ENCODE peak calls at places on chromosomes 16 and 17, in five cellular contexts. A is GM23338, V is stomach, P is astrocyte of the cerebellum, G is tibial nerve. F is an unnamed sample.

GRCh38 chr17:27970587-27970986 is 71.9 kb upstream of the NLK start:
- DNase-seq in G (no peak), V (no peak), A (no peak), P (no peak), F (no peak)

GRCh38 chr16:54342966-54343365 is 56.4 kb upstream of the IRX3 start:
- DNase-seq in P (no peak), V (no peak), A (no peak), G (no peak), F (no peak)

GRCh38 chr16:85245307-85246172 is 133.3 kb upstream of the CIBAR2 start:
- DNase-seq in G (peak; percentile 59), A (peak; percentile 82), P (no peak), V (peak; percentile 44), F (peak; percentile 55)

GRCh38 chr16:51155901-51156810 is 5.1 kb upstream of the SALL1 start:
- DNase-seq in G (no peak), P (no peak), V (no peak), A (peak; percentile 67), F (no peak)

GRCh38 chr17:82396601-82397435 is 21.3 kb upstream of the HEXD start:
- DNase-seq in A (no peak), V (no peak), G (peak; percentile 57), P (peak; percentile 33), F (no peak)

GRCh38 chr17:10197362-10197720 is 1.1 kb downstream of the GAS7 start:
- DNase-seq in V (no peak), P (no peak), G (no peak), A (no peak), F (no peak)

GRCh38 chr16:52114414-52114813 is 432.5 kb downstream of the TOX3 start:
- DNase-seq in V (no peak), A (peak; percentile 5), G (no peak), P (no peak), F (no peak)

GRCh38 chr17:68325961-68326360 is 34.7 kb downstream of the ARSG start:
- DNase-seq in A (no peak), G (no peak), P (no peak), V (no peak), F (no peak)

GRCh38 chr16:72474511-72475123 is 302.7 kb upstream of the PMFBP1 start:
- DNase-seq in P (peak; percentile 92), G (no peak), A (no peak), V (no peak), F (peak; percentile 31)

GRCh38 chr16:56506941-56507340 is 12.9 kb downstream of the BBS2 start:
- DNase-seq in G (no peak), P (peak; percentile 53), V (no peak), A (no peak), F (no peak)

DNA sequence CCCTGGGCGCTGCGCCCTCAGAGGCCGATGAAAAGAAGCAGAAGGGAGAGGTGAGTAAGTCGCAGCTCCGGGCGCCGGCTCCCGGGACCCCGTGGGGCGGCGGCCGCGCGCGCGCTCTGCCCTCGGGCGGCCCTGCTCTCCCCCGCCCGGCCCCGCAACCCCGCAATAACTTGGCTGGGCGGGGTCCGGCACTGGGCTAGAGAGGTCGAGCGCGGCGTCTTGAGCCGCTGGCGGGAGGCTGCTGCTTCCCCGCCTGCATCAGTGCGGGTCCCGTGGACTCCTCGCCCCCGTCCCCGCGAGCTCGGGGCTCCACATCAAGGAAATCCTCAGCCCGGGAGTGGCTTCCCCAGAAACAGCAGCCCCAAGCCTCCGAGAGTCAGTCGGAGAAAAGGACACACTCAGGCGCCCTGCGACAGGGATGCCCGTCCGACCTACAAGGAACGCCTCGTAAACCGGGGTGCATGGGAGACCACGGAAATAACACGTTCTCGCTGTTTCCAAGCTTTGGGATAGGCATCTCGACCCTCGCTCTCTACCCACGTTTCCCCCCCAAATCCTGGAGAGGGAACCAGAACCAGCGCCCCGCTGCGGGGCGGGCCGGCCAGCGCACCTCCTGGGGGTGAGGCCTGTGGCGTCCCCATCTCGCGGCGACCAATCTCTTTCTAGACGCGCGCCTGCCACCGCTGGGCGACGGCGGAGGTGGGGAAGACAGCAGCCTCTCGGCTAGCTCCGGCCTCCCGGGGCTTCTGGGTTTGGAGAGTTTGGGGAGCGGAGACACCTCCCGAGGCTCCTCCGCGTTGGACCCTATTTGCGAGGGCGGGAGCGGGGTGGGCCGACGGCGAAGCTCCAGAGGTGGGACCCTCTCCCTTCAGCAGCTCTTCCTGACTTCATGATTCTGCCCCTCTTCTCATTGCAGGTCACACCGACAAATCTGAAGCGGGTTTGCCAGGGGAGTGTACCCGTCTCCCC is 809 bp upstream of the ABHD15 start:
- DNase-seq in V (peak; percentile 73), P (no peak), G (peak; percentile 29), A (peak; percentile 87), F (no peak)
- TF ChIP-seq CTCF in V (no peak), P (no peak), G (peak; percentile 35), A (peak; percentile 32), F (no peak)

GRCh38 chr16:87583453-87584131 is 18.7 kb upstream of the JPH3 start:
- DNase-seq in P (no peak), A (peak; percentile 50), V (no peak), G (no peak), F (no peak)

GRCh38 chr16:87581867-87582220 is 20.5 kb upstream of the JPH3 start:
- DNase-seq in G (peak; percentile 91), P (peak; percentile 84), V (peak; percentile 56), A (no peak), F (peak; percentile 85)

GRCh38 chr16:87580855-87581261 is 21.4 kb upstream of the JPH3 start:
- DNase-seq in A (peak; percentile 36), V (no peak), P (no peak), G (no peak), F (peak; percentile 49)

GRCh38 chr16:87582966-87583325 is 19.4 kb upstream of the JPH3 start:
- DNase-seq in A (no peak), V (no peak), P (no peak), G (no peak), F (no peak)

DNA sequence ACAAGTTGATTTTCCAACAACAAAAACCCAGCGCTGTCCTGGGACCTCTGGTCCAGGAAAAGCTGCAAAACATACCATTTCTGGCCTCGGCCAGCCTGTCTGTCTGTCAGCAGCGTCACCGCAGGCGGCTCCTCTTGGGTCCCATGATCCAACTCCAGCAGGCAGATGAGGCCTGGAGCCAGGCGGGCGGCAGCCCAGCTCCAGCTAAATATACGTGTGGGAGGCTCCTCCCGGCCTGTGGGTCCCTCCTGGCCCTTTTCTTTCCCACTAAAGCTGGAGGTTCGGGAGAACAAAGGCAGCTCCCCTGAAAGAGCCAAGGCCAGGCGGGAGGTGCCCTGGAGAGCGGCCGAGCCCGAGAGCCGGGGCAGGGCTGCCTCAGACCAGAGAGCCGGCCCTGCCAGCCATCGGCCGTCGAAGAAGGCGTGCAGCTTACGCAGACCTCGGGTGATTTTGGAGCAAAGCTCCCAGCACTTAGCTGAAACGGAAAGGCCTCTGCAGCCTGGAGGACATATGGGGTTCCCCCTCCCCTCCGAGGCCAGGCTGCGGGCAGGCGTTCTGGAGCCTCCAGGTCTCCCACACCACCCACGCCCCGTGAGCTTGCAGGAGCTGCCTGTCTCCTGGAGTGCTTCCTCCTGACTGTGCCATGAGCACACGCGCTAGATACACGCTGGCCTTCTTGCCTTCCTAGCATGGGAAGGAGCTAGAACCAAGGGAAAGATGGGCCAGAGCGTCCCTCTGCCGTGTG is 19.9 kb upstream of the JPH3 start:
- DNase-seq in P (peak; percentile 42), A (peak; percentile 44), V (no peak), G (peak; percentile 64), F (no peak)
- H3K4me3 ChIP-seq in P (no peak overlapping the region), A (no peak overlapping the region), V (no peak overlapping the region), G (peak overlapping the region; percentile 27), F (peak overlapping the region; percentile 22)

GRCh38 chr17:42980766-42981397 is 517 bp downstream of the RUNDC1 start:
- DNase-seq in P (no peak), G (no peak), A (peak; percentile 82), V (peak; percentile 61), F (no peak)
- TF ChIP-seq CTCF in P (no peak), G (no peak), A (peak; percentile 21), V (no peak), F (no peak)

GRCh38 chr17:6713918-6714271 is 726 bp upstream of the SLC13A5 start:
- DNase-seq in P (no peak), V (no peak), A (peak; percentile 53), G (no peak), F (no peak)
- H3K4me3 ChIP-seq in P (peak overlapping the region; percentile 26), V (peak overlapping the region; percentile 14), A (peak overlapping the region; percentile 73), G (peak overlapping the region; percentile 35), F (no peak overlapping the region)

GRCh38 chr16:71289732-71290062 is 495 bp upstream of the CMTR2 start:
- DNase-seq in P (no peak), G (no peak), V (no peak), A (no peak), F (no peak)

GRCh38 chr16:71288570-71288889 is 672 bp downstream of the CMTR2 start:
- DNase-seq in P (no peak), G (no peak), V (no peak), A (no peak), F (no peak)

GRCh38 chr16:71287903-71288302 is 1.3 kb downstream of the CMTR2 start:
- DNase-seq in P (no peak), A (no peak), G (no peak), V (no peak), F (no peak)

GRCh38 chr16:71287454-71287853 is 1.7 kb downstream of the CMTR2 start:
- DNase-seq in P (no peak), G (no peak), A (no peak), V (no peak), F (no peak)

GRCh38 chr16:71288890-71289731 is at the start of gene CMTR2:
- DNase-seq in V (peak; percentile 96), P (peak; percentile 90), A (peak; percentile 97), G (peak; percentile 83), F (peak; percentile 81)
- TF ChIP-seq CTCF in V (no peak), P (no peak), A (peak; percentile 17), G (peak; percentile 11), F (no peak)